ENCODE peak calls at places on chromosomes 16 and 17, in five cellular contexts. One of them, this sample, is unnamed.

GRCh38 chr16:568401-569258 is 1.1 kb upstream of the PIGQ start:
- DNase-seq in NCI-H2081: no peak
- DNase-seq in naive B cell: no peak
- DNase-seq in H9: no peak
- DNase-seq in Caki2: no peak
- DNase-seq in this sample: no peak

GRCh38 chr17:74649909-74650308 is 26.4 kb upstream of the CD300E start:
- DNase-seq in H9: no peak
- DNase-seq in Caki2: no peak
- DNase-seq in naive B cell: no peak
- DNase-seq in NCI-H2081: no peak
- DNase-seq in this sample: no peak

GRCh38 chr17:66175892-66176291 is 16.0 kb downstream of the CEP112 start:
- DNase-seq in H9: no peak
- DNase-seq in Caki2: no peak
- DNase-seq in NCI-H2081: peak; percentile 34
- DNase-seq in naive B cell: no peak
- DNase-seq in this sample: no peak

GRCh38 chr16:57865746-57866528 is 63.6 kb upstream of the KIFC3 start:
- DNase-seq in naive B cell: no peak
- DNase-seq in H9: no peak
- DNase-seq in NCI-H2081: no peak
- DNase-seq in Caki2: peak; percentile 30
- DNase-seq in this sample: no peak

GRCh38 chr17:4667166-4667565 is 25.7 kb upstream of the ALOX15 start:
- DNase-seq in naive B cell: no peak
- DNase-seq in NCI-H2081: no peak
- DNase-seq in Caki2: no peak
- DNase-seq in H9: no peak
- DNase-seq in this sample: no peak

GRCh38 chr17:73142763-73143395 is 21.9 kb upstream of the SSTR2 start:
- DNase-seq in naive B cell: no peak
- DNase-seq in Caki2: no peak
- DNase-seq in H9: no peak
- DNase-seq in NCI-H2081: no peak
- DNase-seq in this sample: no peak

GRCh38 chr16:82867425-82867824 is 240.7 kb downstream of the CDH13 start:
- DNase-seq in naive B cell: no peak
- DNase-seq in Caki2: no peak
- DNase-seq in NCI-H2081: no peak
- DNase-seq in H9: no peak
- DNase-seq in this sample: no peak

GRCh38 chr17:40181205-40181604 is 3.9 kb downstream of the RAPGEFL1 start:
- DNase-seq in H9: no peak
- DNase-seq in NCI-H2081: no peak
- DNase-seq in naive B cell: no peak
- DNase-seq in Caki2: no peak
- DNase-seq in this sample: no peak

GRCh38 chr17:16415031-16415924 is at the start of gene TRPV2:
- DNase-seq in H9: peak; percentile 85
- DNase-seq in naive B cell: peak; percentile 46
- DNase-seq in Caki2: no peak
- DNase-seq in NCI-H2081: no peak
- DNase-seq in this sample: no peak

GRCh38 chr16:3754772-3755171 is 37.4 kb upstream of the TRAP1 start:
- DNase-seq in H9: no peak
- DNase-seq in Caki2: no peak
- DNase-seq in naive B cell: no peak
- DNase-seq in NCI-H2081: no peak
- DNase-seq in this sample: no peak